ENCODE peak calls at places on chromosomes 7 and 10, in five cellular contexts. G is right atrium auricular region, E is caudate nucleus, O is prostate gland, Y is T follicular helper cell. N is an unnamed sample.

GRCh38 chr7:18177815-18178660 is 150.4 kb upstream of the PRPS1L1 start:
- DNase-seq in G (no peak), Y (no peak), O (no peak), E (no peak), N (peak; percentile 51)

GRCh38 chr7:35726654-35727053 is 31.7 kb upstream of the HERPUD2 start:
- DNase-seq in G (no peak), Y (no peak), E (no peak), O (no peak), N (no peak)

GRCh38 chr10:78375854-78376785 is 342.5 kb downstream of the RPS24 start:
- DNase-seq in O (no peak), E (peak; percentile 34), Y (no peak), G (no peak), N (no peak)

GRCh38 chr10:75469018-75469616 is 37.7 kb downstream of the LRMDA start:
- DNase-seq in G (peak; percentile 72), Y (no peak), E (no peak), O (peak; percentile 73), N (no peak)

GRCh38 chr7:73648593-73649332 is 18.9 kb upstream of the VPS37D start:
- DNase-seq in Y (no peak), G (no peak), E (no peak), O (no peak), N (no peak)

GRCh38 chr7:45682836-45683555 is 108.8 kb downstream of the ADCY1 start:
- DNase-seq in O (no peak), Y (no peak), G (peak; percentile 48), E (peak; percentile 56), N (no peak)

GRCh38 chr7:1033546-1034145 is 10.7 kb upstream of the GPR146 start:
- DNase-seq in E (no peak), O (no peak), G (no peak), Y (peak; percentile 26), N (no peak)

GRCh38 chr7:70923086-70923845 is 208.7 kb upstream of the GALNT17 start:
- DNase-seq in O (no peak), Y (no peak), E (no peak), G (no peak), N (no peak)

GRCh38 chr7:29990931-29991330 is 1.3 kb upstream of the SCRN1 start:
- DNase-seq in E (no peak), Y (no peak), G (no peak), O (no peak), N (no peak)

GRCh38 chr7:129798616-129799349 is 154.0 kb downstream of the UBE2H start:
- DNase-seq in G (no peak), Y (no peak), E (no peak), O (no peak), N (no peak)

N was measured in GM20000.